ENCODE peak calls at places on chromosomes 7 and 10, in eight cellular contexts. N, Y, F, D, E, L, U and K are unnamed samples.

GRCh38 chr10:62056219-62056618 is 154.7 kb downstream of the ARID5B start:
- DNase-seq in N (no peak), Y (no peak), F (no peak), D (no peak), E (no peak), L (no peak), U (no peak), K (no peak)

GRCh38 chr10:5961405-5962100 is 15.8 kb downstream of the IL15RA start:
- DNase-seq in N (no peak), Y (no peak), F (no peak), D (no peak), E (no peak), L (no peak), U (no peak), K (no peak)

GRCh38 chr10:126431816-126432215 is 43.5 kb upstream of the ADAM12 start:
- DNase-seq in N (no peak), Y (no peak), F (no peak), D (no peak), E (no peak), L (no peak), U (no peak), K (no peak)

GRCh38 chr7:38760226-38760625 is 129.1 kb upstream of the AMPH start:
- DNase-seq in N (no peak), Y (no peak), F (no peak), D (peak; percentile 25), E (no peak), L (peak; percentile 17), U (no peak), K (no peak)

GRCh38 chr10:46028584-46029570 is 1.5 kb downstream of the NCOA4 start:
- DNase-seq in N (peak; percentile 66), Y (peak; percentile 55), F (peak; percentile 78), D (peak; percentile 77), E (peak; percentile 66), L (peak; percentile 80), U (no peak), K (no peak)

GRCh38 chr10:14604181-14605142 is 170.2 kb downstream of the FAM107B start:
- DNase-seq in N (peak; percentile 66), Y (peak; percentile 74), F (peak; percentile 20), D (peak; percentile 74), E (peak; percentile 47), L (peak; percentile 73), U (no peak), K (no peak)

GRCh38 chr10:132392184-132392800 is 4.7 kb upstream of the PWWP2B start:
- DNase-seq in N (no peak), Y (no peak), F (no peak), D (no peak), E (no peak), L (no peak), U (no peak), K (no peak)

GRCh38 chr10:88008866-88009470 is 145.5 kb downstream of the PTEN start:
- DNase-seq in N (peak; percentile 23), Y (no peak), F (peak; percentile 19), D (no peak), E (peak; percentile 7), L (peak; percentile 26), U (no peak), K (no peak)

GRCh38 chr7:42254217-42254616 is 17.2 kb upstream of the GLI3 start:
- DNase-seq in N (peak; percentile 39), Y (no peak), F (peak; percentile 85), D (no peak), E (no peak), L (peak; percentile 89), U (no peak), K (no peak)

GRCh38 chr7:130941322-130942210 is 207.6 kb upstream of the KLF14 start:
- DNase-seq in N (peak; percentile 87), Y (no peak), F (peak; percentile 72), D (no peak), E (peak; percentile 49), L (peak; percentile 90), U (no peak), K (no peak)

GRCh38 chr7:91264083-91264923 is at the start of gene FZD1:
- DNase-seq in N (peak; percentile 100), Y (peak; percentile 97), F (peak; percentile 89), D (peak; percentile 98), E (peak; percentile 73), L (peak; percentile 99), U (peak; percentile 81), K (peak; percentile 87)

GRCh38 chr7:137081694-137082093 is 213.2 kb downstream of the CHRM2 start:
- DNase-seq in N (peak; percentile 97), Y (peak; percentile 67), F (peak; percentile 74), D (no peak), E (no peak), L (peak; percentile 91), U (no peak), K (peak; percentile 85)

GRCh38 chr10:130017631-130018022 is 53.6 kb upstream of the EBF3 start:
- DNase-seq in N (no peak), Y (no peak), F (no peak), D (no peak), E (no peak), L (no peak), U (no peak), K (no peak)

GRCh38 chr10:103786020-103786419 is 69.4 kb downstream of the SH3PXD2A start:
- DNase-seq in N (no peak), Y (no peak), F (no peak), D (no peak), E (no peak), L (no peak), U (no peak), K (no peak)

GRCh38 chr10:102675887-102676616 is 31.8 kb downstream of the TRIM8 start:
- DNase-seq in N (peak; percentile 86), Y (peak; percentile 71), F (peak; percentile 73), D (no peak), E (no peak), L (peak; percentile 99), U (no peak), K (peak; percentile 97)

GRCh38 chr7:139560678-139561077 is 37.2 kb downstream of the CLEC2L start:
- DNase-seq in N (no peak), Y (no peak), F (no peak), D (no peak), E (no peak), L (no peak), U (no peak), K (no peak)

GRCh38 chr10:35613597-35614226 is 8.6 kb downstream of the GJD4 start:
- DNase-seq in N (peak; percentile 45), Y (no peak), F (peak; percentile 41), D (peak; percentile 44), E (peak; percentile 22), L (peak; percentile 37), U (no peak), K (no peak)

GRCh38 chr7:21355406-21355874 is 72.4 kb upstream of the SP4 start:
- DNase-seq in N (no peak), Y (no peak), F (peak; percentile 8), D (no peak), E (no peak), L (no peak), U (no peak), K (no peak)

GRCh38 chr7:22726849-22727792 is at the start of gene IL6:
- DNase-seq in N (peak; percentile 94), Y (peak; percentile 88), F (peak; percentile 84), D (peak; percentile 61), E (no peak), L (peak; percentile 98), U (peak; percentile 24), K (peak; percentile 79)

GRCh38 chr10:76892766-76893479 is 744.7 kb downstream of the KCNMA1 start:
- DNase-seq in N (no peak), Y (no peak), F (no peak), D (peak; percentile 22), E (no peak), L (no peak), U (no peak), K (no peak)

GRCh38 chr10:81725851-81726250 is 149.1 kb upstream of the NRG3 start:
- DNase-seq in N (no peak), Y (no peak), F (no peak), D (no peak), E (no peak), L (no peak), U (no peak), K (no peak)

GRCh38 chr7:136857573-136857972 is 10.9 kb upstream of the CHRM2 start:
- DNase-seq in N (peak; percentile 56), Y (no peak), F (peak; percentile 31), D (peak; percentile 48), E (no peak), L (no peak), U (no peak), K (no peak)

GRCh38 chr10:68955414-68955785 is 570 bp upstream of the DDX21 start:
- DNase-seq in N (no peak), Y (no peak), F (no peak), D (peak; percentile 47), E (no peak), L (no peak), U (no peak), K (no peak)

GRCh38 chr10:101394522-101395133 is 40.7 kb downstream of the BTRC start:
- DNase-seq in N (no peak), Y (no peak), F (peak; percentile 89), D (no peak), E (no peak), L (peak; percentile 15), U (no peak), K (no peak)

GRCh38 chr7:37986780-37987380 is 66.4 kb downstream of the EPDR1 start:
- DNase-seq in N (peak; percentile 91), Y (no peak), F (peak; percentile 52), D (peak; percentile 7), E (no peak), L (no peak), U (no peak), K (peak; percentile 19)